ENCODE peak calls at places on chromosomes 2 and 18, in four cellular contexts. H is HepG2, U is K562, D is GM12878. Z is an unnamed sample.

GRCh38 chr2:214130115-214130514 is 280.7 kb upstream of the VWC2L start:
- DNase-seq in U (no peak), H (no peak), D (no peak), Z (no peak)

GRCh38 chr2:58571181-58571852 is 330.2 kb upstream of the FANCL start:
- DNase-seq in H (peak), U (peak), D (peak), Z (peak)

GRCh38 chr2:241803387-241804325 is 5.3 kb upstream of the NEU4 start:
- DNase-seq in D (no peak), U (no peak), H (no peak), Z (peak)

GRCh38 chr2:174697267-174697666 is 67.0 kb downstream of the CHRNA1 start:
- DNase-seq in H (peak), U (peak), D (no peak), Z (peak)

GRCh38 chr2:26033270-26033768 is 565 bp upstream of the RAB10 start:
- DNase-seq in H (peak), U (no peak), D (no peak), Z (peak)

GRCh38 chr18:76246579-76246978 is 248.5 kb downstream of the ZNF516 start:
- DNase-seq in U (no peak), D (no peak), H (no peak), Z (no peak)

GRCh38 chr18:11955299-11956029 is 25.8 kb upstream of the IMPA2 start:
- DNase-seq in H (peak), D (no peak), U (peak), Z (no peak)

GRCh38 chr2:68594041-68594440 is 49.3 kb upstream of the PROKR1 start:
- DNase-seq in U (no peak), H (no peak), D (no peak), Z (no peak)

GRCh38 chr18:65938592-65939372 is 188.0 kb downstream of the CDH7 start:
- DNase-seq in H (peak), D (peak), U (peak), Z (peak)

GRCh38 chr18:55779461-55779710 is 191.4 kb upstream of the TCF4 start:
- DNase-seq in H (no peak), D (no peak), U (no peak), Z (no peak)

GRCh38 chr2:196758474-196759377 is 40.8 kb downstream of the GTF3C3 start:
- DNase-seq in U (no peak), H (no peak), D (no peak), Z (no peak)

GRCh38 chr18:29651121-29651675 is 1391.3 kb downstream of the DSC3 start:
- DNase-seq in H (no peak), U (no peak), D (no peak), Z (no peak)

GRCh38 chr2:70143314-70144150 is 47.3 kb downstream of the C2orf42 start:
- DNase-seq in H (peak), U (peak), D (no peak), Z (peak)

GRCh38 chr2:191189112-191189635 is 38.4 kb upstream of the STAT4 start:
- DNase-seq in U (no peak), D (no peak), H (no peak), Z (no peak)

GRCh38 chr2:9205481-9205880 is 1.1 kb upstream of the ASAP2 start:
- DNase-seq in U (no peak), H (peak), D (no peak), Z (no peak)

GRCh38 chr2:67463810-67464209 is 66.7 kb downstream of the ETAA1 start:
- DNase-seq in D (no peak), U (no peak), H (no peak), Z (no peak)

GRCh38 chr2:30147196-30147714 is 448 bp downstream of the YPEL5 start:
- DNase-seq in D (no peak), U (peak), H (no peak), Z (no peak)

GRCh38 chr18:55879331-55879730 is 291.3 kb upstream of the TCF4 start:
- DNase-seq in H (no peak), D (no peak), U (no peak), Z (no peak)

GRCh38 chr2:240462073-240462703 is 26.7 kb downstream of the GPC1 start:
- DNase-seq in D (no peak), U (no peak), H (no peak), Z (no peak)

GRCh38 chr2:218892693-218893348 is 12.2 kb downstream of the WNT10A start:
- DNase-seq in D (peak), H (peak), U (peak), Z (peak)
- TF ChIP-seq JUNB in D (no peak), H (no peak), U (no peak), Z (no peak)

DNA sequence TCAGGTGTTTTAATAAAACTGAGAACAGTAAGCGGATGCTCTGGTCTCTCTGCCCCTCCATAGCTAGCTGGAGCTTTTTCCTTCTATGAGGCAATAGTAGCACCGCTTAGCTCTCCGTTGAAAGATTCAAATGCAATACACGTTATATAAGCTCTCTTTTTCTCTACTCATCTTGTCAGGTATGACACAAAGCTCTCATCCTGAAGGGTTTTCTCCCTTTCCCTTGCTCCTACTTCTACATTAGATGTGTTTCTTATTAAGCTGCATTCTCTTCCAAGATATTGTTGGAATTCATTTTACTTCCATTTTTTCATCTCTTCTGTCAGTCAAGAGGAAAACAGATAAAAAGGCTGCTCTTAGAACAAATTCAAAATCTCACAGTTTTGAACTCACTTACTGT is 434.6 kb upstream of the DDX18 start:
- DNase-seq in H (no peak), D (no peak), U (no peak), Z (no peak)
- TF ChIP-seq CHD4 in H (no peak), D (no peak), U (no peak), Z (no peak)

GRCh38 chr2:231250146-231250545 is 51.7 kb downstream of the ARMC9 start:
- DNase-seq in H (no peak), U (no peak), D (no peak), Z (no peak)
- TF ChIP-seq JUNB in H (no peak), U (no peak), D (no peak), Z (no peak)

DNA sequence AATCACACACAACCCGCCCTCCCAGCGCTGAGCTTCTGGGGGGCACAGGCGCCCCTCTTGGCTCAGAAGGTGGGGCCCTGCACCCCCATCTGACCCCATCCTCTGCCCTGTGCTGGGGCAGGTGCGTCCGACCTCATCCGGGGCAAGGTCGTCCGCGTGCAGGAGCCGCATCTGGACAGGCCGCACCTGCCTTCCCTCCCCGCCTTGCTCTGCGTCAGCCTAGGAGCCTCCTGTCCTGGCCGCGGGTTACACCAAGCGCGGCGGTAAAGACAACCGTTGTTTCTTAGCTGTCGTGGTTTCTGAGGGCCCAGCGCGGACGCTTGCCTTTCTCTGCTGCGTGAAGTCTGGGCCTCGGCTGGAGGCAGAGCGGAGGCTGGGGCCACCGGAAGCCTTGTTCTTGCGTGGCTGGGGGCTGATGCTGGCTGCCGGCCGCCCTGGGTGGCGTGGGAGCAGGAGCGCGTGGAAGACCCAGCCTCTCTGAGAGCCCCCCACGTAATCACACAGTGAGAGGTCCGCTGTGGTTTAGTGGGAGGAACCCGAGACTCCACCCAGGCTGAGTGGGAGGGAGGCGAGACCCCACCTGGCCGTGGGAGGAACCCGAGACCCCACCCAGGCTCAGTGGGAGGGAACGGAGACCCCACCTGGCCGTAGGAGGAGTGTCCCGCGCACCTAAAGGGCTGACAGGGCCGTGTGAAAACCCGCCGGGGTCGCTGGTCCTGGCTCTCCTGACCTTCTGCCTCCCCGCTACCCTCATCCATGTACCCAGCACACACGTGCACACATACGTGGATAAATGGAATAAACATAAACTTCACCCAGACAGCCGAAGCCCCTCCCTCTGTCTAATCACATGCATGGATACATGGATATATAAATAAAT is 51.8 kb downstream of the KCNG2 start:
- DNase-seq in D (no peak), H (no peak), U (no peak), Z (no peak)
- TF ChIP-seq CHD4 in D (no peak), H (no peak), U (no peak), Z (no peak)

GRCh38 chr18:26304511-26304910 is 78.3 kb downstream of the TAF4B start:
- DNase-seq in H (no peak), U (no peak), D (no peak), Z (no peak)

GRCh38 chr18:26307161-26307773 is 81.0 kb downstream of the TAF4B start:
- DNase-seq in H (peak), D (peak), U (peak), Z (peak)

GRCh38 chr18:26312196-26312595 is 86.0 kb downstream of the TAF4B start:
- DNase-seq in H (no peak), U (no peak), D (no peak), Z (no peak)

GRCh38 chr18:26309283-26309682 is 83.0 kb downstream of the TAF4B start:
- DNase-seq in D (no peak), H (no peak), U (no peak), Z (peak)
- TF ChIP-seq JUNB in D (no peak), H (no peak), U (no peak), Z (no peak)